ENCODE peak calls at places on chromosomes 3 and 15, in seven cellular contexts. One of them, this sample, is unnamed.

GRCh38 chr3:177382944-177383343 is 185.7 kb upstream of the TBL1XR1 start:
- DNase-seq in GM12878: no peak
- DNase-seq in HCT116: no peak
- DNase-seq in H1: no peak
- DNase-seq in K562: no peak
- DNase-seq in SK-N-SH: no peak
- DNase-seq in HepG2: no peak
- DNase-seq in this sample: no peak

GRCh38 chr3:119098620-119099222 is 47.2 kb upstream of the TEX55 start:
- DNase-seq in GM12878: no peak
- DNase-seq in HCT116: peak; percentile 13
- DNase-seq in H1: no peak
- DNase-seq in K562: peak; percentile 17
- DNase-seq in SK-N-SH: peak; percentile 38
- DNase-seq in HepG2: peak; percentile 18
- DNase-seq in this sample: peak; percentile 16

GRCh38 chr3:12392101-12392878 is 92.0 kb upstream of the TSEN2 start:
- DNase-seq in GM12878: no peak
- DNase-seq in HCT116: no peak
- DNase-seq in H1: no peak
- DNase-seq in K562: no peak
- DNase-seq in SK-N-SH: no peak
- DNase-seq in HepG2: no peak
- DNase-seq in this sample: no peak

GRCh38 chr3:111336511-111336910 is 205.5 kb upstream of the CD96 start:
- DNase-seq in GM12878: no peak
- DNase-seq in HCT116: no peak
- DNase-seq in H1: no peak
- DNase-seq in K562: no peak
- DNase-seq in SK-N-SH: peak; percentile 20
- DNase-seq in HepG2: no peak
- DNase-seq in this sample: no peak

GRCh38 chr3:133301194-133301593 is 98.7 kb upstream of the BFSP2 start:
- DNase-seq in GM12878: no peak
- DNase-seq in HCT116: no peak
- DNase-seq in H1: no peak
- DNase-seq in K562: no peak
- DNase-seq in SK-N-SH: no peak
- DNase-seq in HepG2: no peak
- DNase-seq in this sample: no peak

GRCh38 chr3:22115581-22115980 is 364.6 kb upstream of the ZNF385D start:
- DNase-seq in GM12878: no peak
- DNase-seq in HCT116: no peak
- DNase-seq in H1: no peak
- DNase-seq in K562: no peak
- DNase-seq in SK-N-SH: no peak
- DNase-seq in HepG2: no peak
- DNase-seq in this sample: no peak

GRCh38 chr15:65362491-65362890 is 15.3 kb downstream of the IGDCC3 start:
- DNase-seq in GM12878: no peak
- DNase-seq in HCT116: no peak
- DNase-seq in H1: no peak
- DNase-seq in K562: no peak
- DNase-seq in SK-N-SH: no peak
- DNase-seq in HepG2: no peak
- DNase-seq in this sample: no peak

GRCh38 chr3:124200336-124200901 is 208.5 kb upstream of the ROPN1 start:
- DNase-seq in GM12878: no peak
- DNase-seq in HCT116: no peak
- DNase-seq in H1: peak; percentile 7
- DNase-seq in K562: no peak
- DNase-seq in SK-N-SH: no peak
- DNase-seq in HepG2: no peak
- DNase-seq in this sample: no peak

GRCh38 chr3:158659454-158660237 is 12.8 kb downstream of the LXN start:
- DNase-seq in GM12878: no peak
- DNase-seq in HCT116: peak; percentile 33
- DNase-seq in H1: peak; percentile 64
- DNase-seq in K562: peak; percentile 59
- DNase-seq in SK-N-SH: peak; percentile 61
- DNase-seq in HepG2: peak; percentile 45
- DNase-seq in this sample: peak; percentile 33

GRCh38 chr15:62844564-62845235 is 197.8 kb upstream of the TPM1 start:
- DNase-seq in GM12878: no peak
- DNase-seq in HCT116: no peak
- DNase-seq in H1: no peak
- DNase-seq in K562: no peak
- DNase-seq in SK-N-SH: no peak
- DNase-seq in HepG2: no peak
- DNase-seq in this sample: no peak

GRCh38 chr3:74988095-74988494 is 373.6 kb upstream of the CNTN3 start:
- DNase-seq in GM12878: no peak
- DNase-seq in HCT116: no peak
- DNase-seq in H1: no peak
- DNase-seq in K562: no peak
- DNase-seq in SK-N-SH: no peak
- DNase-seq in HepG2: no peak
- DNase-seq in this sample: no peak

GRCh38 chr3:184562146-184562861 is 719 bp downstream of the EPHB3 start:
- DNase-seq in GM12878: no peak
- DNase-seq in HCT116: no peak
- DNase-seq in H1: no peak
- DNase-seq in K562: no peak
- DNase-seq in SK-N-SH: peak; percentile 69
- DNase-seq in HepG2: no peak
- DNase-seq in this sample: no peak

GRCh38 chr3:123419156-123419849 is 29.6 kb downstream of the ADCY5 start:
- DNase-seq in GM12878: no peak
- DNase-seq in HCT116: no peak
- DNase-seq in H1: no peak
- DNase-seq in K562: no peak
- DNase-seq in SK-N-SH: no peak
- DNase-seq in HepG2: no peak
- DNase-seq in this sample: no peak

GRCh38 chr3:54891540-54891897 is 36.3 kb downstream of the LRTM1 start:
- DNase-seq in GM12878: no peak
- DNase-seq in HCT116: no peak
- DNase-seq in H1: no peak
- DNase-seq in K562: peak; percentile 24
- DNase-seq in SK-N-SH: peak; percentile 39
- DNase-seq in HepG2: peak; percentile 42
- DNase-seq in this sample: peak; percentile 76

GRCh38 chr3:140252812-140253656 is 318.0 kb downstream of the CLSTN2 start:
- DNase-seq in GM12878: no peak
- DNase-seq in HCT116: no peak
- DNase-seq in H1: no peak
- DNase-seq in K562: no peak
- DNase-seq in SK-N-SH: no peak
- DNase-seq in HepG2: no peak
- DNase-seq in this sample: no peak

GRCh38 chr3:97882975-97883598 is 61.3 kb downstream of the CRYBG3 start:
- DNase-seq in GM12878: no peak
- DNase-seq in HCT116: no peak
- DNase-seq in H1: no peak
- DNase-seq in K562: no peak
- DNase-seq in SK-N-SH: no peak
- DNase-seq in HepG2: no peak
- DNase-seq in this sample: no peak

DNA sequence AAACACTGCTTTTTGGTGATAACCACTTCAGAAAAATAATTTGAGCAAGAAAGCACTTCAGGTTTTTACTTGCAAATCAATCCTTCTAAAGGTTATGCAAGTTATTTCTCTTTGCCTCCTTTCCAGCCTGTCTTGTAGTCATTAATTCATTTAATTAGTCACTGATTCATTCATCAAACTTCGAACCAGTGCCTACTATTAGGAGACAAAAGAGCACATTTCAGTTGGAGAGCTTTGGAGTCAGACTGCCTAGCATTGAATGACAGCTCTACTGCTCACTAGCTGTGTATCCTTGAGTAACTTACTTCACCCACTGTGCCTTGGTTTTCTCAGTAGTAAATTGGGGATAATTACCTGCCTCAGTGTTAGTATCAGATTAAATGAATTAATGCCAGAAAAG is 14.9 kb upstream of the LRRC58 start:
- DNase-seq in GM12878: no peak
- DNase-seq in HCT116: no peak
- DNase-seq in H1: no peak
- DNase-seq in K562: no peak
- DNase-seq in SK-N-SH: no peak
- DNase-seq in HepG2: no peak
- DNase-seq in this sample: no peak
- TF ChIP-seq JUND in GM12878: no peak
- TF ChIP-seq JUND in HCT116: no peak
- TF ChIP-seq JUND in H1: no peak
- TF ChIP-seq JUND in K562: no peak
- TF ChIP-seq JUND in SK-N-SH: no peak
- TF ChIP-seq JUND in HepG2: no peak
- TF ChIP-seq JUND in this sample: no peak

DNA sequence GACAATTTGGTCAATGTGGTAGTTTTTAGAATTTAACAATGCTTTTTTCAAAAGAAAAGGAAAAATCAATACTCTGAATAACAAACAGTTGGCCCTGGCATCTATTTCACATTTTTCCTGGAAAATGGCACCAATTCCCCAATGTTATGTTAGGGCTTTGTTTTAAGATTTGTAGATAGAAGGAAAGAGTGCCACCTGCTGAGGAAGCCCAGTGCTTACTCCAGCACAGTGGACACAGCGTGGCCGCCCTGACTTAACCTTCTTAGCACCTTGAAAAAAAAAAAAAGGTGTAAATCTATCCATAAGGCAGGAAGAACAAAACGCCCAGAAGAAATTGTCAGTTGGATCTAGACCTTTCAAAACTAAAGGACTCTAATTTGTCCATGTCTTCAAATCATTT is 110.7 kb upstream of the CNTN4 start:
- DNase-seq in GM12878: no peak
- DNase-seq in HCT116: no peak
- DNase-seq in H1: no peak
- DNase-seq in K562: no peak
- DNase-seq in SK-N-SH: peak; percentile 31
- DNase-seq in HepG2: no peak
- DNase-seq in this sample: peak; percentile 45
- TF ChIP-seq JUND in GM12878: no peak
- TF ChIP-seq JUND in HCT116: no peak
- TF ChIP-seq JUND in H1: no peak
- TF ChIP-seq JUND in K562: no peak
- TF ChIP-seq JUND in SK-N-SH: no peak
- TF ChIP-seq JUND in HepG2: no peak
- TF ChIP-seq JUND in this sample: no peak

GRCh38 chr3:126472277-126473006 is 3.2 kb downstream of the ZXDC start:
- DNase-seq in GM12878: peak; percentile 21
- DNase-seq in HCT116: peak; percentile 12
- DNase-seq in H1: no peak
- DNase-seq in K562: peak; percentile 54
- DNase-seq in SK-N-SH: no peak
- DNase-seq in HepG2: peak; percentile 94
- DNase-seq in this sample: peak; percentile 85
- TF ChIP-seq JUND in GM12878: no peak
- TF ChIP-seq JUND in HCT116: no peak
- TF ChIP-seq JUND in H1: no peak
- TF ChIP-seq JUND in K562: peak; percentile 94
- TF ChIP-seq JUND in SK-N-SH: no peak
- TF ChIP-seq JUND in HepG2: no peak
- TF ChIP-seq JUND in this sample: no peak

DNA sequence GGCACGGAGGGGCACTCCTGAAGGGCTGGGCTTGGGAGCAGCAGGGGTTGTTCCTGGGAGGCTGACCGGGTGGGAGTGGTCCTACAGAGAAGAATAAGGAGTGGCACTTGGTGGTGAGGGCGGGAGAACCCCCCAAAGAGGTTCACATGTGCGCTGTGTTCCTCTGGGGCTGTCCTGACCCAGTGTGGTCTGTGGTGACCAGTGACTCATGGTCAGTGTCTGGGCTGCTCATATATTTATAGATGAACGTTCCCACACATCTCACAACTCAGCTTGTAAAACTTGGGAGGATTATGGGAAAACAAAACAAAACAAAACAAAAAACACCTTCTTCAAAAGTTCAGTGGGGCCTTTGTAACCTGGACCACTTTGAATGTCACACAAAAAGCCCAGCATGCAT is 10.0 kb downstream of the TRPM1 start:
- DNase-seq in GM12878: no peak
- DNase-seq in HCT116: no peak
- DNase-seq in H1: peak; percentile 6
- DNase-seq in K562: no peak
- DNase-seq in SK-N-SH: no peak
- DNase-seq in HepG2: no peak
- DNase-seq in this sample: no peak
- TF ChIP-seq JUND in GM12878: no peak
- TF ChIP-seq JUND in HCT116: no peak
- TF ChIP-seq JUND in H1: no peak
- TF ChIP-seq JUND in K562: no peak
- TF ChIP-seq JUND in SK-N-SH: no peak
- TF ChIP-seq JUND in HepG2: no peak
- TF ChIP-seq JUND in this sample: no peak

GRCh38 chr3:129369711-129370110 is 58.7 kb downstream of the EFCAB12 start:
- DNase-seq in GM12878: no peak
- DNase-seq in HCT116: no peak
- DNase-seq in H1: no peak
- DNase-seq in K562: no peak
- DNase-seq in SK-N-SH: no peak
- DNase-seq in HepG2: no peak
- DNase-seq in this sample: no peak

GRCh38 chr3:129365779-129366178 is 62.7 kb downstream of the EFCAB12 start:
- DNase-seq in GM12878: no peak
- DNase-seq in HCT116: no peak
- DNase-seq in H1: no peak
- DNase-seq in K562: no peak
- DNase-seq in SK-N-SH: no peak
- DNase-seq in HepG2: no peak
- DNase-seq in this sample: no peak

GRCh38 chr3:129370248-129370964 is 58.0 kb downstream of the EFCAB12 start:
- DNase-seq in GM12878: no peak
- DNase-seq in HCT116: no peak
- DNase-seq in H1: no peak
- DNase-seq in K562: no peak
- DNase-seq in SK-N-SH: no peak
- DNase-seq in HepG2: no peak
- DNase-seq in this sample: no peak

GRCh38 chr3:129365296-129365695 is 63.1 kb downstream of the EFCAB12 start:
- DNase-seq in GM12878: no peak
- DNase-seq in HCT116: no peak
- DNase-seq in H1: no peak
- DNase-seq in K562: no peak
- DNase-seq in SK-N-SH: no peak
- DNase-seq in HepG2: no peak
- DNase-seq in this sample: no peak

GRCh38 chr3:129366312-129366831 is 62.1 kb downstream of the EFCAB12 start:
- DNase-seq in GM12878: no peak
- DNase-seq in HCT116: no peak
- DNase-seq in H1: no peak
- DNase-seq in K562: no peak
- DNase-seq in SK-N-SH: no peak
- DNase-seq in HepG2: no peak
- DNase-seq in this sample: no peak
- TF ChIP-seq JUND in GM12878: no peak
- TF ChIP-seq JUND in HCT116: no peak
- TF ChIP-seq JUND in H1: no peak
- TF ChIP-seq JUND in K562: no peak
- TF ChIP-seq JUND in SK-N-SH: no peak
- TF ChIP-seq JUND in HepG2: no peak
- TF ChIP-seq JUND in this sample: no peak

GRCh38 chr3:161793194-161793825 is 296.7 kb downstream of the OTOL1 start:
- DNase-seq in GM12878: no peak
- DNase-seq in HCT116: no peak
- DNase-seq in H1: no peak
- DNase-seq in K562: no peak
- DNase-seq in SK-N-SH: no peak
- DNase-seq in HepG2: no peak
- DNase-seq in this sample: no peak
- TF ChIP-seq JUND in GM12878: no peak
- TF ChIP-seq JUND in HCT116: no peak
- TF ChIP-seq JUND in H1: no peak
- TF ChIP-seq JUND in K562: no peak
- TF ChIP-seq JUND in SK-N-SH: no peak
- TF ChIP-seq JUND in HepG2: no peak
- TF ChIP-seq JUND in this sample: no peak

This sample was measured in T47D.